ENCODE peak calls at places on chromosomes 12 and 14, in eight cellular contexts. One of them, this sample, is unnamed. For H3K4me1, the result is how much of the 10 kb centered on the place peaks cover.

GRCh38 chr12:12992418-12993175 is 7.5 kb downstream of the HEBP1 start:
- DNase-seq in fibroblast of lung: peak
- DNase-seq in neural progenitor cell: no peak
- DNase-seq in DND-41: no peak
- DNase-seq in sigmoid colon: peak
- DNase-seq in tibial nerve: no peak
- DNase-seq in A549: peak
- DNase-seq in pancreas: no peak
- DNase-seq in this sample: no peak

GRCh38 chr14:23177181-23177580 is 6.3 kb downstream of the SLC7A8 start:
- DNase-seq in fibroblast of lung: no peak
- DNase-seq in neural progenitor cell: no peak
- DNase-seq in DND-41: no peak
- DNase-seq in sigmoid colon: no peak
- DNase-seq in tibial nerve: no peak
- DNase-seq in A549: peak
- DNase-seq in pancreas: no peak
- DNase-seq in this sample: no peak

GRCh38 chr14:56170028-56170427 is 51.8 kb downstream of the PELI2 start:
- DNase-seq in fibroblast of lung: peak
- DNase-seq in neural progenitor cell: no peak
- DNase-seq in DND-41: peak
- DNase-seq in sigmoid colon: no peak
- DNase-seq in tibial nerve: no peak
- DNase-seq in A549: no peak
- DNase-seq in pancreas: no peak
- DNase-seq in this sample: no peak

GRCh38 chr14:51462706-51463105 is 189.0 kb upstream of the FRMD6 start:
- DNase-seq in fibroblast of lung: no peak
- DNase-seq in neural progenitor cell: no peak
- DNase-seq in DND-41: no peak
- DNase-seq in sigmoid colon: no peak
- DNase-seq in tibial nerve: no peak
- DNase-seq in A549: no peak
- DNase-seq in pancreas: no peak
- DNase-seq in this sample: no peak

GRCh38 chr14:44778562-44778961 is 183.2 kb downstream of the KLHL28 start:
- DNase-seq in fibroblast of lung: peak
- DNase-seq in neural progenitor cell: peak
- DNase-seq in DND-41: no peak
- DNase-seq in sigmoid colon: no peak
- DNase-seq in tibial nerve: no peak
- DNase-seq in A549: no peak
- DNase-seq in pancreas: no peak
- DNase-seq in this sample: no peak

GRCh38 chr14:100289916-100290606 is 16.2 kb downstream of the SLC25A29 start:
- DNase-seq in fibroblast of lung: no peak
- DNase-seq in neural progenitor cell: no peak
- DNase-seq in DND-41: no peak
- DNase-seq in sigmoid colon: no peak
- DNase-seq in tibial nerve: no peak
- DNase-seq in A549: no peak
- DNase-seq in pancreas: no peak
- DNase-seq in this sample: no peak

GRCh38 chr14:64856528-64857445 is 22.9 kb downstream of the SPTB start:
- DNase-seq in fibroblast of lung: peak
- DNase-seq in neural progenitor cell: no peak
- DNase-seq in DND-41: no peak
- DNase-seq in sigmoid colon: no peak
- DNase-seq in tibial nerve: no peak
- DNase-seq in A549: no peak
- DNase-seq in pancreas: no peak
- DNase-seq in this sample: no peak

GRCh38 chr12:116534341-116535121 is 24.6 kb upstream of the MAP1LC3B2 start:
- DNase-seq in fibroblast of lung: peak
- DNase-seq in neural progenitor cell: peak
- DNase-seq in DND-41: no peak
- DNase-seq in sigmoid colon: peak
- DNase-seq in tibial nerve: no peak
- DNase-seq in A549: no peak
- DNase-seq in pancreas: peak
- DNase-seq in this sample: no peak

GRCh38 chr12:3049596-3050314 is 27.4 kb upstream of the TSPAN9 start:
- DNase-seq in fibroblast of lung: no peak
- DNase-seq in neural progenitor cell: no peak
- DNase-seq in DND-41: no peak
- DNase-seq in sigmoid colon: no peak
- DNase-seq in tibial nerve: no peak
- DNase-seq in A549: no peak
- DNase-seq in pancreas: no peak
- DNase-seq in this sample: no peak

GRCh38 chr12:121009744-121010143 is 6.5 kb downstream of the C12orf43 start:
- DNase-seq in fibroblast of lung: peak
- DNase-seq in neural progenitor cell: peak
- DNase-seq in DND-41: no peak
- DNase-seq in sigmoid colon: no peak
- DNase-seq in tibial nerve: no peak
- DNase-seq in A549: peak
- DNase-seq in pancreas: peak
- DNase-seq in this sample: no peak

GRCh38 chr14:24428628-24429394 is 657 bp downstream of the CBLN3 start:
- DNase-seq in fibroblast of lung: no peak
- DNase-seq in neural progenitor cell: no peak
- DNase-seq in DND-41: no peak
- DNase-seq in sigmoid colon: no peak
- DNase-seq in tibial nerve: no peak
- DNase-seq in A549: no peak
- DNase-seq in pancreas: no peak
- DNase-seq in this sample: no peak

GRCh38 chr14:103883263-103883523 is 35.8 kb upstream of the PPP1R13B start:
- DNase-seq in fibroblast of lung: no peak
- DNase-seq in neural progenitor cell: no peak
- DNase-seq in DND-41: no peak
- DNase-seq in sigmoid colon: no peak
- DNase-seq in tibial nerve: no peak
- DNase-seq in A549: no peak
- DNase-seq in pancreas: no peak
- DNase-seq in this sample: no peak

GRCh38 chr12:1795221-1795784 is 25.1 kb upstream of the LRTM2 start:
- DNase-seq in fibroblast of lung: no peak
- DNase-seq in neural progenitor cell: no peak
- DNase-seq in DND-41: no peak
- DNase-seq in sigmoid colon: no peak
- DNase-seq in tibial nerve: no peak
- DNase-seq in A549: no peak
- DNase-seq in pancreas: no peak
- DNase-seq in this sample: no peak

GRCh38 chr12:92608418-92609091 is 94.2 kb upstream of the PLEKHG7 start:
- DNase-seq in fibroblast of lung: peak
- DNase-seq in neural progenitor cell: peak
- DNase-seq in DND-41: no peak
- DNase-seq in sigmoid colon: no peak
- DNase-seq in tibial nerve: no peak
- DNase-seq in A549: peak
- DNase-seq in pancreas: no peak
- DNase-seq in this sample: no peak

GRCh38 chr12:34296143-34297041 is 274.1 kb downstream of the ALG10 start:
- DNase-seq in fibroblast of lung: no peak
- DNase-seq in neural progenitor cell: no peak
- DNase-seq in DND-41: no peak
- DNase-seq in sigmoid colon: peak
- DNase-seq in tibial nerve: no peak
- DNase-seq in A549: no peak
- DNase-seq in pancreas: no peak
- DNase-seq in this sample: peak

GRCh38 chr12:41709463-41710285 is 435.0 kb downstream of the GXYLT1 start:
- DNase-seq in fibroblast of lung: peak
- DNase-seq in neural progenitor cell: no peak
- DNase-seq in DND-41: no peak
- DNase-seq in sigmoid colon: no peak
- DNase-seq in tibial nerve: no peak
- DNase-seq in A549: peak
- DNase-seq in pancreas: no peak
- DNase-seq in this sample: no peak

GRCh38 chr12:108548954-108549521 is 11.9 kb downstream of the SART3 start:
- DNase-seq in fibroblast of lung: no peak
- DNase-seq in neural progenitor cell: no peak
- DNase-seq in DND-41: no peak
- DNase-seq in sigmoid colon: no peak
- DNase-seq in tibial nerve: no peak
- DNase-seq in A549: no peak
- DNase-seq in pancreas: no peak
- DNase-seq in this sample: no peak

GRCh38 chr14:60649815-60650381 is 621 bp upstream of the SIX1 start:
- DNase-seq in fibroblast of lung: no peak
- DNase-seq in neural progenitor cell: peak
- DNase-seq in DND-41: no peak
- DNase-seq in sigmoid colon: no peak
- DNase-seq in tibial nerve: no peak
- DNase-seq in A549: peak
- DNase-seq in pancreas: no peak
- DNase-seq in this sample: no peak

GRCh38 chr12:70733385-70733784 is 96.2 kb upstream of the PTPRB start:
- DNase-seq in fibroblast of lung: peak
- DNase-seq in neural progenitor cell: peak
- DNase-seq in DND-41: peak
- DNase-seq in sigmoid colon: no peak
- DNase-seq in tibial nerve: no peak
- DNase-seq in A549: peak
- DNase-seq in pancreas: peak
- DNase-seq in this sample: no peak

GRCh38 chr12:123934829-123935228 is 37.8 kb downstream of the CCDC92 start:
- DNase-seq in fibroblast of lung: peak
- DNase-seq in neural progenitor cell: no peak
- DNase-seq in DND-41: no peak
- DNase-seq in sigmoid colon: no peak
- DNase-seq in tibial nerve: no peak
- DNase-seq in A549: no peak
- DNase-seq in pancreas: no peak
- DNase-seq in this sample: no peak

GRCh38 chr14:22163051-22163450 is 426.0 kb downstream of the DAD1 start:
- DNase-seq in fibroblast of lung: no peak
- DNase-seq in neural progenitor cell: peak
- DNase-seq in DND-41: no peak
- DNase-seq in sigmoid colon: no peak
- DNase-seq in tibial nerve: no peak
- DNase-seq in A549: no peak
- DNase-seq in pancreas: no peak
- DNase-seq in this sample: no peak
- TF ChIP-seq CTCF in fibroblast of lung: peak
- TF ChIP-seq CTCF in neural progenitor cell: peak
- TF ChIP-seq CTCF in DND-41: peak
- TF ChIP-seq CTCF in sigmoid colon: no peak
- TF ChIP-seq CTCF in tibial nerve: no peak
- TF ChIP-seq CTCF in A549: no peak
- TF ChIP-seq CTCF in pancreas: no peak
- TF ChIP-seq CTCF in this sample: peak

DNA sequence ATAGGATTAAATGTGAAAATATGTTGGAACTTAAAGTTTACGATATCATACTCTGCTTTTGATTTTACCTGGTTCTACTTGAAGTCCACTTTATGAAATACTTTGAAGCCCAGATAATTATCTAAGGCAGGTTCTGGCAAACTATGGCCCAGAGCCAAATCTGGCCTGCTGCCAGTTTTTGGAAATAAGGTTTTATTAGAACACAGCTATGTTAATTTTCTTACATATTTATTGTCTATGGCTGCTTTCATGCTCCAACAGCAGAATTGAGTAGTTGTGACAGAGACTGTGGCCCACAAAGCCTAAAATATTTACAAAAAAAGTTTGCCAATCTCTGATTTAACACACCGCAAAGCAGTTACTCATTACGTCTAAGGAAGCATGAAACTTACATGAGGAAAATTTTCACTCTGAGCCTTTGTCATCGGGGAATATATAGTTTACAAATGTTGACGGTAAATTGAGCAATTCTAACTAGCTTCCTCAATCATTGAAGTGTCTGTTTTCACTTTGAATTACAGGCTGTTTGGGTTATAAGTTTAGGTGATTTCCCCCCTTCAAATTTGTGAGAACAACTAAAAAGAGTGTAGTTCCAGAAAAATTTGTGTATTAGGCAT is 96.4 kb downstream of the UNC79 start:
- DNase-seq in fibroblast of lung: no peak
- DNase-seq in neural progenitor cell: no peak
- DNase-seq in DND-41: no peak
- DNase-seq in sigmoid colon: no peak
- DNase-seq in tibial nerve: no peak
- DNase-seq in A549: no peak
- DNase-seq in pancreas: no peak
- DNase-seq in this sample: no peak
- H3K4me1 ChIP-seq in fibroblast of lung: under half
- H3K4me1 ChIP-seq in neural progenitor cell: under half
- H3K4me1 ChIP-seq in DND-41: under half
- H3K4me1 ChIP-seq in sigmoid colon: under half
- H3K4me1 ChIP-seq in tibial nerve: under half
- H3K4me1 ChIP-seq in A549: under half
- H3K4me1 ChIP-seq in pancreas: under half
- H3K4me1 ChIP-seq in this sample: under half

GRCh38 chr14:78754059-78754458 is 583.9 kb downstream of the NRXN3 start:
- DNase-seq in fibroblast of lung: no peak
- DNase-seq in neural progenitor cell: no peak
- DNase-seq in DND-41: no peak
- DNase-seq in sigmoid colon: no peak
- DNase-seq in tibial nerve: no peak
- DNase-seq in A549: no peak
- DNase-seq in pancreas: no peak
- DNase-seq in this sample: no peak

GRCh38 chr14:78762331-78762730 is 592.2 kb downstream of the NRXN3 start:
- DNase-seq in fibroblast of lung: no peak
- DNase-seq in neural progenitor cell: no peak
- DNase-seq in DND-41: no peak
- DNase-seq in sigmoid colon: no peak
- DNase-seq in tibial nerve: no peak
- DNase-seq in A549: no peak
- DNase-seq in pancreas: no peak
- DNase-seq in this sample: no peak

GRCh38 chr14:78752789-78753188 is 582.6 kb downstream of the NRXN3 start:
- DNase-seq in fibroblast of lung: peak
- DNase-seq in neural progenitor cell: no peak
- DNase-seq in DND-41: no peak
- DNase-seq in sigmoid colon: no peak
- DNase-seq in tibial nerve: no peak
- DNase-seq in A549: peak
- DNase-seq in pancreas: peak
- DNase-seq in this sample: no peak

GRCh38 chr14:78763746-78764145 is 593.6 kb downstream of the NRXN3 start:
- DNase-seq in fibroblast of lung: peak
- DNase-seq in neural progenitor cell: no peak
- DNase-seq in DND-41: no peak
- DNase-seq in sigmoid colon: no peak
- DNase-seq in tibial nerve: no peak
- DNase-seq in A549: no peak
- DNase-seq in pancreas: no peak
- DNase-seq in this sample: no peak

GRCh38 chr14:78758333-78758732 is 588.2 kb downstream of the NRXN3 start:
- DNase-seq in fibroblast of lung: peak
- DNase-seq in neural progenitor cell: peak
- DNase-seq in DND-41: peak
- DNase-seq in sigmoid colon: no peak
- DNase-seq in tibial nerve: no peak
- DNase-seq in A549: peak
- DNase-seq in pancreas: no peak
- DNase-seq in this sample: no peak
- TF ChIP-seq CTCF in fibroblast of lung: peak
- TF ChIP-seq CTCF in neural progenitor cell: peak
- TF ChIP-seq CTCF in DND-41: peak
- TF ChIP-seq CTCF in sigmoid colon: no peak
- TF ChIP-seq CTCF in tibial nerve: no peak
- TF ChIP-seq CTCF in A549: peak
- TF ChIP-seq CTCF in pancreas: peak
- TF ChIP-seq CTCF in this sample: peak

GRCh38 chr12:54279632-54280400 is at the start of gene CBX5:
- DNase-seq in fibroblast of lung: peak
- DNase-seq in neural progenitor cell: peak
- DNase-seq in DND-41: peak
- DNase-seq in sigmoid colon: peak
- DNase-seq in tibial nerve: peak
- DNase-seq in A549: peak
- DNase-seq in pancreas: peak
- DNase-seq in this sample: peak
- H3K4me1 ChIP-seq in fibroblast of lung: under half
- H3K4me1 ChIP-seq in neural progenitor cell: under half
- H3K4me1 ChIP-seq in DND-41: half or more
- H3K4me1 ChIP-seq in sigmoid colon: half or more
- H3K4me1 ChIP-seq in tibial nerve: half or more
- H3K4me1 ChIP-seq in A549: under half
- H3K4me1 ChIP-seq in pancreas: under half
- H3K4me1 ChIP-seq in this sample: half or more

This sample was measured in left ventricle myocardium inferior.